ENCODE peak calls at places on chromosome 16, in five cellular contexts. F, W, B, R and G are unnamed samples.
A peak's percentile ranks its signal among the peaks of the same experiment; 100 is the strongest.

GRCh38 chr16:4330277-4330882 is 14.5 kb downstream of the GLIS2 start:
- DNase-seq in F (no peak), W (peak; percentile 92), B (peak; percentile 81), R (peak; percentile 83), G (no peak)

GRCh38 chr16:74561626-74562025 is 45.3 kb downstream of the GLG1 start:
- DNase-seq in F (no peak), W (no peak), B (no peak), R (no peak), G (no peak)

GRCh38 chr16:66742409-66742808 is 9.0 kb downstream of the DYNC1LI2 start:
- DNase-seq in F (peak; percentile 37), W (no peak), B (no peak), R (no peak), G (no peak)

GRCh38 chr16:52265446-52265861 is 281.5 kb downstream of the TOX3 start:
- DNase-seq in F (no peak), W (no peak), B (no peak), R (no peak), G (no peak)

GRCh38 chr16:14539631-14540030 is 90.4 kb downstream of the PARN start:
- DNase-seq in F (peak; percentile 68), W (no peak), B (no peak), R (no peak), G (no peak)

GRCh38 chr16:25020112-25020591 is 5.0 kb upstream of the ARHGAP17 start:
- DNase-seq in F (no peak), W (no peak), B (no peak), R (no peak), G (no peak)

GRCh38 chr16:56620311-56620897 is 5.2 kb upstream of the MT1E start:
- DNase-seq in F (no peak), W (no peak), B (no peak), R (no peak), G (no peak)

GRCh38 chr16:20915733-20916132 is 15.2 kb downstream of the LYRM1 start:
- DNase-seq in F (no peak), W (no peak), B (no peak), R (no peak), G (no peak)

GRCh38 chr16:1049113-1049975 is 23.2 kb upstream of the SSTR5 start:
- DNase-seq in F (no peak), W (no peak), B (no peak), R (no peak), G (no peak)

GRCh38 chr16:67429799-67430503 is 970 bp upstream of the HSD11B2 start:
- DNase-seq in F (no peak), W (no peak), B (no peak), R (no peak), G (no peak)

GRCh38 chr16:1159973-1160772 is 7.3 kb downstream of the CACNA1H start:
- DNase-seq in F (no peak), W (no peak), B (no peak), R (peak; percentile 26), G (no peak)

GRCh38 chr16:10338426-10338825 is 47.4 kb upstream of the ATF7IP2 start:
- DNase-seq in F (peak; percentile 78), W (peak; percentile 22), B (no peak), R (no peak), G (no peak)

GRCh38 chr16:49345829-49346228 is 27.8 kb upstream of the C16orf78 start:
- DNase-seq in F (no peak), W (no peak), B (no peak), R (no peak), G (no peak)

GRCh38 chr16:84524346-84524920 is 20.0 kb upstream of the MEAK7 start:
- DNase-seq in F (no peak), W (no peak), B (no peak), R (no peak), G (no peak)

GRCh38 chr16:51243836-51244483 is 92.9 kb upstream of the SALL1 start:
- DNase-seq in F (peak; percentile 55), W (no peak), B (no peak), R (peak; percentile 29), G (peak; percentile 19)

GRCh38 chr16:26005336-26005735 is 313.6 kb downstream of the HS3ST4 start:
- DNase-seq in F (no peak), W (no peak), B (no peak), R (no peak), G (no peak)

GRCh38 chr16:13875614-13876284 is 44.2 kb upstream of the ERCC4 start:
- DNase-seq in F (no peak), W (no peak), B (no peak), R (no peak), G (no peak)

GRCh38 chr16:27722266-27722636 is 172.3 kb downstream of the KATNIP start:
- DNase-seq in F (no peak), W (no peak), B (no peak), R (peak; percentile 29), G (no peak)

GRCh38 chr16:27779719-27780161 is 229.8 kb downstream of the KATNIP start:
- DNase-seq in F (peak; percentile 47), W (peak; percentile 77), B (peak; percentile 57), R (no peak), G (no peak)

GRCh38 chr16:50253511-50253903 is 12.8 kb upstream of the ADCY7 start:
- DNase-seq in F (no peak), W (no peak), B (no peak), R (no peak), G (no peak)

GRCh38 chr16:24645739-24646645 is 83.5 kb upstream of the TNRC6A start:
- DNase-seq in F (peak; percentile 99), W (no peak), B (peak; percentile 30), R (no peak), G (peak; percentile 96)

GRCh38 chr16:55280622-55281021 is 43.4 kb upstream of the IRX6 start:
- DNase-seq in F (no peak), W (no peak), B (no peak), R (no peak), G (no peak)

GRCh38 chr16:26856791-26857190 is 209.9 kb upstream of the C16orf82 start:
- DNase-seq in F (no peak), W (no peak), B (no peak), R (no peak), G (no peak)

DNA sequence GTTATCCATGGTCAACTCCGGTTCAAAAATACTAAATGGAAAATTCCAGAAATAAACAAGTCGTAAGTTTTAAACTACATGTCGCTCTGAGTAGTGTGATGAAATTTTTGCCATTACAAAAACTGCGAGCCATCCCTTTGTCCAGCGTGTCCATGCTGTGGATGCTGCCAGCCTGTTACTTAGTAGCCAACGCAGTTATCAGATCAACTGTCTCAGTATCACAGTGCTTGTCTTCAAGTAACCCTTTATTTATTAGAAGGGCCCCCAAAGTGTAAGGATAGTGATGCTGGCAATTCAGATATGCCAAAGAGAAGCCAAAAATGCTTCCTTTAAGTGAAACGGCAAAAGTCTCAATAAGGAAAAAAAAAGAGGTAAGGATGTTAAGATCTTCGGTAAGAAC is 23.9 kb downstream of the SNN start:
- DNase-seq in F (no peak), W (no peak), B (no peak), R (no peak), G (no peak)
- H3K36me3 ChIP-seq in F (peaks cover 40% of the 10 kb centered on the region), W (peaks cover 84% of the 10 kb centered on the region), B (peaks cover 42% of the 10 kb centered on the region), R (peaks cover under 1% of the 10 kb centered on the region), G (peaks cover 1% of the 10 kb centered on the region)

DNA sequence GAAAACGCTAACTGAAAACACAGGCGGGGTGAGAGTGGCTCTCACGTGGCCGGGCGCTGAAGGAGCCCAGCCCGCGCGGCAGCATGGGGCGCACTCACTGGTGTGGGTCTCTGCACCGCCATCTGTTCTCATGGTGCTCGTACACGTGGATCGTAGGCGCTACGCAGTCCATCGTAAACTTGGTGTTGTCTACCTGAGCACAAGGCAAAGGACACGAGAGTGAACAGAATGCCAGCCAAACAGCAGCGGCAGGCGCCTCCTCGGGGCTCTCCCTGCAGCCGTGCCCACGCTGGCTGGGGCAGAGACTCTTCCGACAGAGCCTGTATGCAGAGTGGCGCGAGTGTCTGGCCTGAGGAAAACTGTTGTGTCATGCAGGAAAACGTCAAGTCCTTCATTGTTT is 19.1 kb downstream of the EMC8 start:
- DNase-seq in F (no peak), W (no peak), B (no peak), R (no peak), G (no peak)
- H3K36me3 ChIP-seq in F (peaks cover 37% of the 10 kb centered on the region), W (peaks cover 42% of the 10 kb centered on the region), B (peaks cover 13% of the 10 kb centered on the region), R (no peaks in the 10 kb centered on the region), G (peaks cover 2% of the 10 kb centered on the region)

GRCh38 chr16:90042946-90043514 is 23.8 kb upstream of the DBNDD1 start:
- DNase-seq in F (no peak), W (peak; percentile 50), B (no peak), R (no peak), G (no peak)
- H3K36me3 ChIP-seq in F (peaks cover 6% of the 10 kb centered on the region), W (peaks cover 32% of the 10 kb centered on the region), B (no peaks in the 10 kb centered on the region), R (no peaks in the 10 kb centered on the region), G (peaks cover 5% of the 10 kb centered on the region)

GRCh38 chr16:57752581-57753447 is 17.2 kb downstream of the KATNB1 start:
- DNase-seq in F (no peak), W (no peak), B (no peak), R (no peak), G (no peak)

GRCh38 chr16:57749872-57750452 is 14.4 kb downstream of the KATNB1 start:
- DNase-seq in F (no peak), W (no peak), B (no peak), R (no peak), G (no peak)

GRCh38 chr16:57750796-57751538 is 15.4 kb downstream of the KATNB1 start:
- DNase-seq in F (no peak), W (no peak), B (no peak), R (no peak), G (no peak)

GRCh38 chr16:57752203-57752580 is 16.6 kb downstream of the KATNB1 start:
- DNase-seq in F (no peak), W (no peak), B (no peak), R (no peak), G (no peak)

GRCh38 chr16:57751539-57752202 is 16.1 kb downstream of the KATNB1 start:
- DNase-seq in F (no peak), W (no peak), B (no peak), R (no peak), G (no peak)
- H3K36me3 ChIP-seq in F (no peaks in the 10 kb centered on the region), W (peaks cover 19% of the 10 kb centered on the region), B (no peaks in the 10 kb centered on the region), R (no peaks in the 10 kb centered on the region), G (peaks cover 2% of the 10 kb centered on the region)

GRCh38 chr16:79836129-79836528 is 235.6 kb upstream of the MAF start:
- DNase-seq in F (no peak), W (no peak), B (no peak), R (no peak), G (no peak)

GRCh38 chr16:79838860-79839259 is 238.3 kb upstream of the MAF start:
- DNase-seq in F (no peak), W (no peak), B (peak; percentile 44), R (no peak), G (no peak)

GRCh38 chr16:79834720-79835119 is 234.2 kb upstream of the MAF start:
- DNase-seq in F (no peak), W (no peak), B (no peak), R (no peak), G (no peak)

GRCh38 chr16:79839450-79839849 is 238.9 kb upstream of the MAF start:
- DNase-seq in F (no peak), W (no peak), B (no peak), R (no peak), G (no peak)

DNA sequence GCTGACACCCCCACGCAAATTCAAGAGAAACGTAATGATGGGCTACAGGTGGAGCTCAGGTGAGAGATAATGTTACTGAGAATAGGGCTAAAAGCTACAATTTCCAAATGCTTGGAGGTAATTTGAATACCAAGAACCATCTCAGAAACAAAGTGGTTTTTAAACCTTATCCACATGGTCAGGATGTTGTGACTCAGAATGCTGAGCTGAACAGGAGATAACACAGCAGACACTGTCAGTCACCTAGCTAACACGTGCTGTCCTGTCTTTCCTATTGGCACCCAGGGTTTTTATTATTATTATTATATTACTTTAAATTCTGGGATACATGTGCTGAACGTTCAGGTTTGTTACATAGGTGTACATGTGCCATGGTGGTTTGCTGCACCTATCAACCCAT is 233.0 kb upstream of the MAF start:
- DNase-seq in F (no peak), W (no peak), B (no peak), R (no peak), G (no peak)
- H3K36me3 ChIP-seq in F (no peaks in the 10 kb centered on the region), W (no peaks in the 10 kb centered on the region), B (no peaks in the 10 kb centered on the region), R (no peaks in the 10 kb centered on the region), G (no peaks in the 10 kb centered on the region)